ENCODE peak calls at places on chromosomes 1 and 21, in six cellular contexts. T, N, U, C, V and Q are unnamed samples.

GRCh38 chr21:42460391-42461184 is 35.4 kb downstream of the RSPH1 start:
- DNase-seq in V (no peak), N (no peak), U (peak; percentile 83), C (no peak), T (no peak), Q (no peak)

GRCh38 chr21:46048926-46049889 is 48.7 kb upstream of the COL6A2 start:
- DNase-seq in N (no peak), C (no peak), U (no peak), T (no peak), V (peak; percentile 47), Q (no peak)

GRCh38 chr1:84377480-84378095 is 20.7 kb upstream of the DNASE2B start:
- DNase-seq in C (no peak), T (no peak), V (no peak), U (no peak), N (no peak), Q (no peak)

GRCh38 chr21:29224006-29224405 is 74.7 kb upstream of the BACH1 start:
- DNase-seq in N (no peak), T (no peak), U (no peak), V (no peak), C (no peak), Q (no peak)

GRCh38 chr1:230501242-230501641 is 75.1 kb upstream of the PGBD5 start:
- DNase-seq in U (no peak), C (no peak), T (no peak), V (no peak), N (no peak), Q (no peak)

GRCh38 chr1:184493987-184494388 is 107.2 kb downstream of the C1orf21 start:
- DNase-seq in T (no peak), N (no peak), V (no peak), C (no peak), U (no peak), Q (no peak)

GRCh38 chr21:31124005-31124404 is 85.7 kb upstream of the KRTAP19-8 start:
- DNase-seq in T (no peak), N (no peak), V (no peak), C (no peak), U (no peak), Q (peak; percentile 36)

GRCh38 chr1:108692724-108693655 is 880 bp downstream of the PRPF38B start:
- DNase-seq in T (peak; percentile 41), C (peak; percentile 65), U (peak; percentile 31), N (peak; percentile 73), V (peak; percentile 67), Q (peak; percentile 56)

GRCh38 chr1:205535866-205536758 is 31.6 kb downstream of the CDK18 start:
- DNase-seq in C (no peak), U (no peak), V (peak; percentile 45), T (no peak), N (no peak), Q (no peak)

GRCh38 chr1:41668967-41669366 is 184.5 kb upstream of the EDN2 start:
- DNase-seq in C (no peak), V (no peak), T (no peak), N (no peak), U (no peak), Q (no peak)

GRCh38 chr1:161008857-161009554 is 11.9 kb downstream of the F11R start:
- DNase-seq in U (no peak), T (no peak), C (peak; percentile 12), N (no peak), V (no peak), Q (no peak)

GRCh38 chr1:234505774-234506114 is 26.8 kb upstream of the TARBP1 start:
- DNase-seq in T (no peak), U (no peak), C (no peak), N (no peak), V (no peak), Q (no peak)

GRCh38 chr1:9174243-9174642 is 45.3 kb upstream of the GPR157 start:
- DNase-seq in U (no peak), N (no peak), C (no peak), T (no peak), V (no peak), Q (no peak)

GRCh38 chr1:36349839-36350238 is 26.4 kb upstream of the EVA1B start:
- DNase-seq in C (no peak), T (no peak), N (no peak), U (no peak), V (no peak), Q (no peak)

GRCh38 chr1:210347112-210347511 is 18.4 kb downstream of the HHAT start:
- DNase-seq in C (no peak), V (no peak), U (no peak), N (no peak), T (no peak), Q (no peak)

GRCh38 chr1:41712687-41713086 is 206.0 kb downstream of the HIVEP3 start:
- DNase-seq in N (no peak), C (no peak), V (no peak), T (no peak), U (no peak), Q (no peak)

GRCh38 chr1:156565519-156565918 is 6.8 kb downstream of the IQGAP3 start:
- DNase-seq in U (no peak), N (no peak), T (no peak), V (no peak), C (no peak), Q (no peak)

GRCh38 chr1:9120312-9120958 is 8.5 kb downstream of the GPR157 start:
- DNase-seq in V (no peak), T (no peak), U (no peak), C (no peak), N (no peak), Q (no peak)

GRCh38 chr21:31326478-31327247 is 17.4 kb downstream of the TIAM1 start:
- DNase-seq in C (no peak), V (no peak), U (peak; percentile 95), T (no peak), N (no peak), Q (no peak)

GRCh38 chr1:79198841-79199240 is 192.3 kb upstream of the ADGRL4 start:
- DNase-seq in C (no peak), V (no peak), U (no peak), T (no peak), N (no peak), Q (no peak)

GRCh38 chr1:152167835-152168534 is 9.0 kb upstream of the RPTN start:
- DNase-seq in N (no peak), U (no peak), V (no peak), C (peak; percentile 14), T (peak; percentile 78), Q (no peak)

GRCh38 chr1:191851799-191852595 is 306.3 kb upstream of the RGS18 start:
- DNase-seq in N (no peak), U (no peak), C (no peak), V (no peak), T (no peak), Q (no peak)

GRCh38 chr1:56295949-56296929 is 283.1 kb downstream of the PLPP3 start:
- DNase-seq in C (no peak), T (no peak), V (no peak), U (peak; percentile 5), N (no peak), Q (no peak)

GRCh38 chr1:56298866-56299265 is 280.5 kb downstream of the PLPP3 start:
- DNase-seq in N (no peak), C (no peak), U (no peak), V (no peak), T (no peak), Q (no peak)

GRCh38 chr1:56297191-56297590 is 282.2 kb downstream of the PLPP3 start:
- DNase-seq in C (no peak), T (no peak), N (no peak), U (no peak), V (no peak), Q (no peak)

GRCh38 chr1:56301791-56302190 is 277.6 kb downstream of the PLPP3 start:
- DNase-seq in C (no peak), U (no peak), T (no peak), V (no peak), N (no peak), Q (no peak)

DNA sequence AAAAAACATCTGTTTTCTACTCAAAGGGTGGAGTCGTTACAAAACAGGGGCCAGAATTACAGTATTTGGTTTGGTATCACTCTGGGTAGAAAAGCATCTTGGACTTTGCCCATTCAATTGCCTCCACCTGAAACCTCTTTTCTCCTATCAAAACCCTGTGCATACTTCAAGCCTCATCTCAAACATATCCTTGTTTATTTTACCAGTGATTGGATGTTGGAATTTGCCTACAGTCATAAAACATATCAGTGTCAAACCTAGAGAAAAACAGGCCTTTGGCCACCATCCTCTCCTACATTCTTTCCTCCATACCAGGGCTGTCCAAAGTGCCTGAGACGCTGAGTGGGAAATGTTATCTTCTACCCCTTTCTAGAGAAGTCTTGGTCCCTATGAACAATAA is 281.4 kb downstream of the PLPP3 start:
- DNase-seq in U (no peak), C (peak; percentile 83), V (no peak), T (no peak), N (no peak), Q (no peak)
- TF ChIP-seq YY1 in U (no peak), C (no peak), V (no peak), T (no peak), N (no peak), Q (no peak)

GRCh38 chr1:22039594-22040347 is 12.7 kb upstream of the CDC42 start:
- DNase-seq in V (no peak), N (peak; percentile 37), C (no peak), T (no peak), U (peak; percentile 97), Q (peak; percentile 54)
- TF ChIP-seq ZNF274 in V (no peak), N (no peak), C (no peak), T (no peak), U (no peak), Q (no peak)

GRCh38 chr1:226674892-226675719 is 64.0 kb downstream of the ITPKB start:
- DNase-seq in N (no peak), T (no peak), V (no peak), U (peak; percentile 71), C (no peak), Q (no peak)
- TF ChIP-seq YY1 in N (no peak), T (no peak), V (no peak), U (no peak), C (no peak), Q (no peak)

GRCh38 chr1:222095606-222096475 is 354.0 kb upstream of the DUSP10 start:
- DNase-seq in U (peak; percentile 25), C (peak; percentile 7), V (peak; percentile 81), N (peak; percentile 73), T (peak; percentile 31), Q (no peak)

GRCh38 chr1:222098382-222098781 is 356.5 kb upstream of the DUSP10 start:
- DNase-seq in C (no peak), T (no peak), V (no peak), U (no peak), N (no peak), Q (no peak)

GRCh38 chr1:222096476-222096772 is 354.5 kb upstream of the DUSP10 start:
- DNase-seq in V (no peak), C (no peak), U (no peak), T (no peak), N (no peak), Q (no peak)

GRCh38 chr1:222096883-222097282 is 355.0 kb upstream of the DUSP10 start:
- DNase-seq in C (no peak), N (no peak), V (no peak), U (no peak), T (no peak), Q (no peak)

GRCh38 chr1:222097646-222098045 is 355.8 kb upstream of the DUSP10 start:
- DNase-seq in C (no peak), N (no peak), V (no peak), U (no peak), T (no peak), Q (no peak)
- TF ChIP-seq ZNF274 in C (no peak), N (no peak), V (no peak), U (no peak), T (no peak), Q (no peak)